ENCODE peak calls at places on chromosome 4, in seven cellular contexts. N is activated naive CD8-positive, alpha-beta T cell treated with anti-CD3 and anti-CD28 coated beads, Interleukin-2, amount 50 U/mL, for 24 hours; C is endothelial cell; U is posterior cingulate gyrus; Z is activated CD4-positive, CD25-positive, alpha-beta regulatory T cell treated with anti-CD3 and anti-CD28 coated beads, Interleukin-2, amount 50 U/mL, for 72 hours; L is SK-N-SH; E is activated CD8-positive, alpha-beta T cell treated with anti-CD3 and anti-CD28 coated beads for 36 hours. S is an unnamed sample.

GRCh38 chr4:182802621-182803020 is 114.6 kb downstream of the DCTD start:
- DNase-seq in N (no peak), E (no peak), C (no peak), L (no peak), Z (no peak), U (no peak), S (no peak)

GRCh38 chr4:34170941-34171340 is 2073.4 kb downstream of the ARAP2 start:
- DNase-seq in L (no peak), E (no peak), U (no peak), C (no peak), Z (no peak), N (no peak), S (no peak)

GRCh38 chr4:744212-744841 is 38.7 kb downstream of the PCGF3 start:
- DNase-seq in U (no peak), Z (no peak), E (no peak), N (no peak), L (no peak), C (no peak), S (no peak)

GRCh38 chr4:179292443-179292842 is 1850.2 kb upstream of the AGA start:
- DNase-seq in Z (no peak), E (no peak), C (no peak), L (no peak), N (no peak), U (no peak), S (no peak)

GRCh38 chr4:169925678-169926077 is 100.5 kb downstream of the MFAP3L start:
- DNase-seq in E (no peak), L (no peak), U (no peak), C (no peak), Z (no peak), N (no peak), S (no peak)

GRCh38 chr4:6332042-6332668 is 62.5 kb downstream of the WFS1 start:
- DNase-seq in C (peak; percentile 69), E (peak; percentile 27), L (peak; percentile 84), N (peak; percentile 38), Z (peak; percentile 49), U (peak; percentile 50), S (peak; percentile 59)

GRCh38 chr4:147354994-147355393 is 125.9 kb upstream of the EDNRA start:
- DNase-seq in L (no peak), U (no peak), Z (no peak), C (no peak), N (no peak), E (no peak), S (no peak)

GRCh38 chr4:140567722-140568121 is 1.0 kb downstream of the UCP1 start:
- DNase-seq in C (peak; percentile 44), N (no peak), E (peak; percentile 4), Z (no peak), L (peak; percentile 32), U (no peak), S (no peak)

GRCh38 chr4:90127223-90127705 is at the start of gene CCSER1:
- DNase-seq in N (peak; percentile 48), L (peak; percentile 90), E (peak; percentile 33), Z (peak; percentile 28), C (peak; percentile 71), U (peak; percentile 63), S (peak; percentile 93)

GRCh38 chr4:73185903-73186302 is 72.7 kb downstream of the ANKRD17 start:
- DNase-seq in N (no peak), L (no peak), U (no peak), C (no peak), Z (no peak), E (no peak), S (no peak)

GRCh38 chr4:31089815-31090214 is 369.6 kb downstream of the PCDH7 start:
- DNase-seq in N (no peak), Z (no peak), C (no peak), U (no peak), E (no peak), L (no peak), S (peak; percentile 74)

GRCh38 chr4:165785337-165785736 is 87.7 kb upstream of the TLL1 start:
- DNase-seq in U (no peak), E (no peak), L (no peak), C (no peak), N (no peak), Z (no peak), S (no peak)

GRCh38 chr4:159175165-159175988 is 72.5 kb downstream of the RAPGEF2 start:
- DNase-seq in L (peak; percentile 48), E (peak; percentile 74), C (peak; percentile 67), U (peak; percentile 64), Z (peak; percentile 32), N (peak; percentile 49), S (peak; percentile 50)

GRCh38 chr4:128636906-128637305 is 172.6 kb upstream of the JADE1 start:
- DNase-seq in E (no peak), L (no peak), N (no peak), Z (no peak), C (no peak), U (no peak), S (no peak)

S was measured in SJCRH30.